ENCODE peak calls at places on chromosomes 4 and X, in seven cellular contexts. One of them, this sample, is unnamed.
A peak's percentile ranks its signal among the peaks of the same experiment; 100 is the strongest.

GRCh38 chr4:136751530-136751929 is 780.8 kb downstream of the PCDH18 start:
- DNase-seq in neural crest cell: no peak
- DNase-seq in H4: no peak
- DNase-seq in hippocampal formation: no peak
- DNase-seq in astrocyte of the cerebellum: no peak
- DNase-seq in AG04449: no peak
- DNase-seq in NCI-H1092: no peak
- DNase-seq in this sample: no peak

GRCh38 chrX:45756562-45756961 is 555.9 kb upstream of the DIPK2B start:
- DNase-seq in hippocampal formation: no peak
- DNase-seq in astrocyte of the cerebellum: no peak
- DNase-seq in AG04449: no peak
- DNase-seq in neural crest cell: no peak
- DNase-seq in NCI-H1092: peak; percentile 2
- DNase-seq in H4: peak; percentile 74
- DNase-seq in this sample: no peak

GRCh38 chr4:48290146-48290772 is 20.6 kb upstream of the TEC start:
- DNase-seq in astrocyte of the cerebellum: no peak
- DNase-seq in AG04449: no peak
- DNase-seq in neural crest cell: no peak
- DNase-seq in hippocampal formation: no peak
- DNase-seq in H4: peak; percentile 42
- DNase-seq in NCI-H1092: no peak
- DNase-seq in this sample: no peak

GRCh38 chrX:68839771-68840170 is 10.9 kb downstream of the EFNB1 start:
- DNase-seq in hippocampal formation: no peak
- DNase-seq in neural crest cell: no peak
- DNase-seq in astrocyte of the cerebellum: no peak
- DNase-seq in H4: no peak
- DNase-seq in NCI-H1092: no peak
- DNase-seq in AG04449: no peak
- DNase-seq in this sample: no peak

GRCh38 chrX:2677764-2678163 is 13.3 kb upstream of the CD99 start:
- DNase-seq in astrocyte of the cerebellum: peak; percentile 98
- DNase-seq in hippocampal formation: no peak
- DNase-seq in H4: peak; percentile 98
- DNase-seq in NCI-H1092: no peak
- DNase-seq in AG04449: peak; percentile 90
- DNase-seq in neural crest cell: no peak
- DNase-seq in this sample: peak; percentile 94

GRCh38 chr4:79042079-79042674 is 102.9 kb upstream of the PAQR3 start:
- DNase-seq in H4: peak; percentile 27
- DNase-seq in NCI-H1092: peak; percentile 18
- DNase-seq in hippocampal formation: no peak
- DNase-seq in AG04449: no peak
- DNase-seq in astrocyte of the cerebellum: peak; percentile 32
- DNase-seq in neural crest cell: no peak
- DNase-seq in this sample: no peak

GRCh38 chr4:86670739-86671138 is 76.6 kb downstream of the PTPN13 start:
- DNase-seq in H4: no peak
- DNase-seq in astrocyte of the cerebellum: peak; percentile 29
- DNase-seq in hippocampal formation: no peak
- DNase-seq in NCI-H1092: no peak
- DNase-seq in neural crest cell: no peak
- DNase-seq in AG04449: no peak
- DNase-seq in this sample: peak; percentile 62

GRCh38 chrX:39409246-39409917 is 608.1 kb downstream of the MID1IP1 start:
- DNase-seq in astrocyte of the cerebellum: no peak
- DNase-seq in AG04449: no peak
- DNase-seq in H4: peak; percentile 5
- DNase-seq in neural crest cell: no peak
- DNase-seq in NCI-H1092: no peak
- DNase-seq in hippocampal formation: no peak
- DNase-seq in this sample: no peak

GRCh38 chrX:2261838-2262678 is 238.7 kb downstream of the DHRSX start:
- DNase-seq in neural crest cell: no peak
- DNase-seq in H4: no peak
- DNase-seq in NCI-H1092: no peak
- DNase-seq in hippocampal formation: no peak
- DNase-seq in AG04449: no peak
- DNase-seq in astrocyte of the cerebellum: peak; percentile 13
- DNase-seq in this sample: no peak

GRCh38 chr4:141497627-141498026 is 138.8 kb upstream of the IL15 start:
- DNase-seq in H4: no peak
- DNase-seq in astrocyte of the cerebellum: no peak
- DNase-seq in neural crest cell: no peak
- DNase-seq in AG04449: no peak
- DNase-seq in NCI-H1092: no peak
- DNase-seq in hippocampal formation: no peak
- DNase-seq in this sample: no peak

GRCh38 chrX:130726661-130727060 is 176.3 kb downstream of the ENOX2 start:
- DNase-seq in AG04449: no peak
- DNase-seq in NCI-H1092: no peak
- DNase-seq in astrocyte of the cerebellum: no peak
- DNase-seq in neural crest cell: no peak
- DNase-seq in H4: no peak
- DNase-seq in hippocampal formation: no peak
- DNase-seq in this sample: peak; percentile 55

GRCh38 chr4:87633239-87633638 is 16.8 kb upstream of the DMP1 start:
- DNase-seq in hippocampal formation: no peak
- DNase-seq in H4: no peak
- DNase-seq in neural crest cell: no peak
- DNase-seq in astrocyte of the cerebellum: peak; percentile 55
- DNase-seq in AG04449: no peak
- DNase-seq in NCI-H1092: peak; percentile 1
- DNase-seq in this sample: peak; percentile 30

GRCh38 chr4:165709973-165710526 is 163.0 kb upstream of the TLL1 start:
- DNase-seq in neural crest cell: no peak
- DNase-seq in NCI-H1092: no peak
- DNase-seq in AG04449: no peak
- DNase-seq in hippocampal formation: no peak
- DNase-seq in astrocyte of the cerebellum: no peak
- DNase-seq in H4: no peak
- DNase-seq in this sample: no peak

GRCh38 chr4:163598489-163598888 is 104.0 kb downstream of the TMA16 start:
- DNase-seq in hippocampal formation: no peak
- DNase-seq in AG04449: no peak
- DNase-seq in astrocyte of the cerebellum: no peak
- DNase-seq in NCI-H1092: no peak
- DNase-seq in neural crest cell: no peak
- DNase-seq in H4: no peak
- DNase-seq in this sample: no peak

GRCh38 chr4:57191523-57192034 is 81.4 kb upstream of the IGFBP7 start:
- DNase-seq in AG04449: no peak
- DNase-seq in hippocampal formation: no peak
- DNase-seq in NCI-H1092: peak; percentile 42
- DNase-seq in H4: no peak
- DNase-seq in neural crest cell: no peak
- DNase-seq in astrocyte of the cerebellum: peak; percentile 28
- DNase-seq in this sample: peak; percentile 10

GRCh38 chrX:51420610-51421009 is 75.8 kb downstream of the NUDT11 start:
- DNase-seq in H4: peak; percentile 34
- DNase-seq in neural crest cell: peak; percentile 28
- DNase-seq in astrocyte of the cerebellum: peak; percentile 35
- DNase-seq in AG04449: no peak
- DNase-seq in hippocampal formation: no peak
- DNase-seq in NCI-H1092: no peak
- DNase-seq in this sample: no peak

GRCh38 chr4:113871080-113871479 is 108.4 kb downstream of the ARSJ start:
- DNase-seq in AG04449: no peak
- DNase-seq in H4: no peak
- DNase-seq in astrocyte of the cerebellum: no peak
- DNase-seq in neural crest cell: no peak
- DNase-seq in hippocampal formation: no peak
- DNase-seq in NCI-H1092: no peak
- DNase-seq in this sample: no peak

GRCh38 chr4:5638316-5638715 is 70.0 kb downstream of the EVC2 start:
- DNase-seq in AG04449: peak; percentile 58
- DNase-seq in NCI-H1092: no peak
- DNase-seq in hippocampal formation: no peak
- DNase-seq in astrocyte of the cerebellum: no peak
- DNase-seq in H4: no peak
- DNase-seq in neural crest cell: no peak
- DNase-seq in this sample: no peak

GRCh38 chr4:65046496-65047101 is 623.7 kb downstream of the EPHA5 start:
- DNase-seq in astrocyte of the cerebellum: peak; percentile 51
- DNase-seq in H4: peak; percentile 89
- DNase-seq in NCI-H1092: no peak
- DNase-seq in hippocampal formation: no peak
- DNase-seq in AG04449: no peak
- DNase-seq in neural crest cell: no peak
- DNase-seq in this sample: no peak

GRCh38 chrX:40996886-40997530 is 88.2 kb upstream of the USP9X start:
- DNase-seq in neural crest cell: no peak
- DNase-seq in AG04449: no peak
- DNase-seq in hippocampal formation: no peak
- DNase-seq in H4: peak; percentile 64
- DNase-seq in NCI-H1092: no peak
- DNase-seq in astrocyte of the cerebellum: peak; percentile 46
- DNase-seq in this sample: peak; percentile 49

GRCh38 chr4:3013839-3014350 is 50.5 kb downstream of the GRK4 start:
- DNase-seq in AG04449: no peak
- DNase-seq in NCI-H1092: no peak
- DNase-seq in H4: no peak
- DNase-seq in neural crest cell: no peak
- DNase-seq in astrocyte of the cerebellum: no peak
- DNase-seq in hippocampal formation: no peak
- DNase-seq in this sample: no peak

GRCh38 chr4:28225689-28226353 is 1365.2 kb downstream of the STIM2 start:
- DNase-seq in AG04449: no peak
- DNase-seq in H4: no peak
- DNase-seq in hippocampal formation: peak; percentile 0
- DNase-seq in astrocyte of the cerebellum: no peak
- DNase-seq in neural crest cell: no peak
- DNase-seq in NCI-H1092: no peak
- DNase-seq in this sample: no peak

GRCh38 chrX:40109288-40110008 is 11.7 kb upstream of the BCOR start:
- DNase-seq in H4: peak; percentile 53
- DNase-seq in NCI-H1092: peak; percentile 51
- DNase-seq in hippocampal formation: peak; percentile 36
- DNase-seq in AG04449: no peak
- DNase-seq in astrocyte of the cerebellum: no peak
- DNase-seq in neural crest cell: no peak
- DNase-seq in this sample: no peak

GRCh38 chrX:17680732-17681413 is 56.4 kb upstream of the SCML1 start:
- DNase-seq in astrocyte of the cerebellum: no peak
- DNase-seq in neural crest cell: no peak
- DNase-seq in H4: peak; percentile 68
- DNase-seq in AG04449: no peak
- DNase-seq in NCI-H1092: no peak
- DNase-seq in hippocampal formation: no peak
- DNase-seq in this sample: no peak

GRCh38 chrX:79107891-79108718 is 36.4 kb upstream of the GPR174 start:
- DNase-seq in AG04449: no peak
- DNase-seq in H4: no peak
- DNase-seq in astrocyte of the cerebellum: no peak
- DNase-seq in neural crest cell: no peak
- DNase-seq in NCI-H1092: no peak
- DNase-seq in hippocampal formation: no peak
- DNase-seq in this sample: no peak

GRCh38 chrX:101219116-101219839 is at the start of gene DRP2:
- DNase-seq in NCI-H1092: no peak
- DNase-seq in neural crest cell: no peak
- DNase-seq in H4: no peak
- DNase-seq in hippocampal formation: no peak
- DNase-seq in AG04449: no peak
- DNase-seq in astrocyte of the cerebellum: no peak
- DNase-seq in this sample: no peak

GRCh38 chr4:95599777-95600436 is 51.1 kb upstream of the UNC5C start:
- DNase-seq in NCI-H1092: no peak
- DNase-seq in AG04449: no peak
- DNase-seq in neural crest cell: no peak
- DNase-seq in H4: peak; percentile 9
- DNase-seq in astrocyte of the cerebellum: no peak
- DNase-seq in hippocampal formation: no peak
- DNase-seq in this sample: no peak

GRCh38 chrX:40688976-40689375 is 41.6 kb upstream of the CXorf38 start:
- DNase-seq in AG04449: no peak
- DNase-seq in neural crest cell: no peak
- DNase-seq in astrocyte of the cerebellum: no peak
- DNase-seq in hippocampal formation: no peak
- DNase-seq in H4: no peak
- DNase-seq in NCI-H1092: no peak
- DNase-seq in this sample: no peak

GRCh38 chr4:150348079-150348478 is 233.9 kb upstream of the MAB21L2 start:
- DNase-seq in AG04449: peak; percentile 33
- DNase-seq in astrocyte of the cerebellum: peak; percentile 13
- DNase-seq in hippocampal formation: no peak
- DNase-seq in NCI-H1092: no peak
- DNase-seq in H4: peak; percentile 19
- DNase-seq in neural crest cell: no peak
- DNase-seq in this sample: peak; percentile 64

GRCh38 chrX:106791495-106791894 is 11.0 kb upstream of the TBC1D8B start:
- DNase-seq in AG04449: no peak
- DNase-seq in neural crest cell: no peak
- DNase-seq in NCI-H1092: no peak
- DNase-seq in hippocampal formation: no peak
- DNase-seq in astrocyte of the cerebellum: no peak
- DNase-seq in H4: no peak
- DNase-seq in this sample: no peak

GRCh38 chr4:80228460-80228859 is 31.2 kb downstream of the PRDM8 start:
- DNase-seq in neural crest cell: no peak
- DNase-seq in H4: no peak
- DNase-seq in NCI-H1092: no peak
- DNase-seq in hippocampal formation: no peak
- DNase-seq in AG04449: no peak
- DNase-seq in astrocyte of the cerebellum: no peak
- DNase-seq in this sample: no peak

GRCh38 chrX:149198980-149199732 is 305.9 kb downstream of the IDS start:
- DNase-seq in AG04449: no peak
- DNase-seq in hippocampal formation: no peak
- DNase-seq in NCI-H1092: no peak
- DNase-seq in H4: no peak
- DNase-seq in neural crest cell: no peak
- DNase-seq in astrocyte of the cerebellum: no peak
- DNase-seq in this sample: no peak

GRCh38 chr4:130478406-130478805 is 1382.5 kb downstream of the C4orf33 start:
- DNase-seq in hippocampal formation: no peak
- DNase-seq in astrocyte of the cerebellum: no peak
- DNase-seq in neural crest cell: no peak
- DNase-seq in AG04449: peak; percentile 36
- DNase-seq in H4: peak; percentile 29
- DNase-seq in NCI-H1092: no peak
- DNase-seq in this sample: peak; percentile 84